ENCODE peak calls at places on chromosomes 1 and 21, in eight cellular contexts. R is fibroblast of lung, H is lung, X is K562, G is cardiac fibroblast, Y is endothelial cell, C is Calu3, S is GM12865. Q is an unnamed sample.

GRCh38 chr1:9196129-9197040 is 38.2 kb upstream of the H6PD start:
- DNase-seq in X (peak), H (peak), G (peak), C (peak), R (peak), Y (peak), S (peak), Q (peak)

GRCh38 chr1:47816325-47817071 is 180.7 kb downstream of the TRABD2B start:
- DNase-seq in H (no peak), S (no peak), G (no peak), C (no peak), X (no peak), Y (no peak), R (no peak), Q (no peak)

GRCh38 chr1:108079550-108079949 is 114.6 kb upstream of the VAV3 start:
- DNase-seq in Y (peak), H (no peak), X (peak), C (no peak), S (peak), R (no peak), G (no peak), Q (no peak)

GRCh38 chr1:162108426-162108825 is 38.9 kb downstream of the NOS1AP start:
- DNase-seq in G (no peak), R (no peak), H (no peak), S (no peak), X (no peak), C (no peak), Y (no peak), Q (no peak)

GRCh38 chr21:46250146-46250725 is 21.7 kb upstream of the LSS start:
- DNase-seq in Y (no peak), R (no peak), S (peak), H (no peak), X (no peak), G (peak), C (no peak), Q (no peak)

GRCh38 chr1:44276006-44276405 is 62.7 kb downstream of the DMAP1 start:
- DNase-seq in H (no peak), S (no peak), R (peak), Y (no peak), G (peak), X (no peak), C (no peak), Q (peak)

GRCh38 chr1:30475201-30475600 is 248.2 kb downstream of the MATN1 start:
- DNase-seq in H (no peak), X (no peak), Y (no peak), G (no peak), C (no peak), S (no peak), R (no peak), Q (no peak)

GRCh38 chr1:50793521-50793920 is 166.5 kb downstream of the FAF1 start:
- DNase-seq in C (no peak), Y (no peak), G (no peak), S (no peak), H (no peak), R (no peak), X (no peak), Q (no peak)

GRCh38 chr1:58898739-58899580 is 115.1 kb upstream of the JUN start:
- DNase-seq in S (no peak), C (no peak), Y (peak), X (peak), G (no peak), R (no peak), H (no peak), Q (no peak)

GRCh38 chr1:21622466-21623315 is 46.5 kb downstream of the RAP1GAP start:
- DNase-seq in S (no peak), H (no peak), C (peak), Y (peak), X (peak), R (no peak), G (no peak), Q (no peak)

GRCh38 chr1:40267767-40268187 is 9.7 kb downstream of the ZMPSTE24 start:
- DNase-seq in X (no peak), R (peak), G (peak), S (no peak), H (no peak), C (no peak), Y (no peak), Q (peak)

GRCh38 chr1:180248731-180249681 is 18.9 kb downstream of the LHX4 start:
- DNase-seq in C (peak), S (no peak), R (no peak), G (no peak), X (peak), Y (no peak), H (no peak), Q (no peak)

GRCh38 chr1:12130466-12131130 is 36.2 kb upstream of the TNFRSF1B start:
- DNase-seq in H (no peak), X (no peak), S (no peak), Y (no peak), G (no peak), R (no peak), C (no peak), Q (no peak)

GRCh38 chr1:31875636-31876236 is 59.9 kb upstream of the SPOCD1 start:
- DNase-seq in C (no peak), G (no peak), H (no peak), S (no peak), R (no peak), Y (no peak), X (no peak), Q (no peak)

GRCh38 chr21:42538479-42539275 is 25.0 kb downstream of the SLC37A1 start:
- DNase-seq in C (no peak), G (no peak), R (no peak), Y (no peak), S (no peak), H (no peak), X (no peak), Q (no peak)

GRCh38 chr1:12553963-12554362 is 64.0 kb downstream of the DHRS3 start:
- DNase-seq in C (no peak), G (peak), S (no peak), R (no peak), Y (no peak), H (no peak), X (peak), Q (no peak)

GRCh38 chr1:243818978-243819377 is 31.1 kb downstream of the AKT3 start:
- DNase-seq in R (no peak), X (no peak), C (no peak), Y (no peak), H (no peak), G (peak), S (no peak), Q (no peak)

GRCh38 chr1:158285756-158286241 is 3.9 kb upstream of the CD1C start:
- DNase-seq in C (peak), H (peak), S (peak), G (no peak), Y (no peak), X (no peak), R (no peak), Q (no peak)

GRCh38 chr1:116824631-116825399 is 70.6 kb downstream of the CD2 start:
- DNase-seq in X (no peak), H (no peak), Y (no peak), S (no peak), G (peak), R (peak), C (no peak), Q (no peak)

GRCh38 chr1:20216574-20216973 is 30.3 kb upstream of the PLA2G2C start:
- DNase-seq in G (peak), X (peak), S (peak), Y (no peak), C (no peak), H (no peak), R (no peak), Q (peak)

GRCh38 chr1:104706631-104707147 is 957.0 kb downstream of the AMY1C start:
- DNase-seq in G (peak), X (peak), R (no peak), H (no peak), Y (no peak), C (no peak), S (peak), Q (no peak)

GRCh38 chr1:230849451-230850194 is 18.7 kb downstream of the C1orf198 start:
- DNase-seq in Y (no peak), H (peak), S (no peak), R (peak), G (peak), X (no peak), C (no peak), Q (peak)

GRCh38 chr21:34116569-34116968 is 43.2 kb downstream of the MRPS6 start:
- DNase-seq in Y (no peak), H (no peak), X (no peak), S (no peak), C (no peak), G (no peak), R (no peak), Q (no peak)
- TF ChIP-seq CTCF in Y (no peak), H (no peak), X (no peak), S (no peak), C (no peak), G (no peak), R (no peak), Q (no peak)

GRCh38 chr1:99963041-99963795 is 6.6 kb upstream of the SLC35A3 start:
- DNase-seq in C (no peak), R (peak), G (peak), H (no peak), S (no peak), Y (no peak), X (no peak), Q (peak)
- TF ChIP-seq CTCF in C (no peak), R (no peak), G (no peak), H (no peak), S (no peak), Y (no peak), X (no peak), Q (no peak)

DNA sequence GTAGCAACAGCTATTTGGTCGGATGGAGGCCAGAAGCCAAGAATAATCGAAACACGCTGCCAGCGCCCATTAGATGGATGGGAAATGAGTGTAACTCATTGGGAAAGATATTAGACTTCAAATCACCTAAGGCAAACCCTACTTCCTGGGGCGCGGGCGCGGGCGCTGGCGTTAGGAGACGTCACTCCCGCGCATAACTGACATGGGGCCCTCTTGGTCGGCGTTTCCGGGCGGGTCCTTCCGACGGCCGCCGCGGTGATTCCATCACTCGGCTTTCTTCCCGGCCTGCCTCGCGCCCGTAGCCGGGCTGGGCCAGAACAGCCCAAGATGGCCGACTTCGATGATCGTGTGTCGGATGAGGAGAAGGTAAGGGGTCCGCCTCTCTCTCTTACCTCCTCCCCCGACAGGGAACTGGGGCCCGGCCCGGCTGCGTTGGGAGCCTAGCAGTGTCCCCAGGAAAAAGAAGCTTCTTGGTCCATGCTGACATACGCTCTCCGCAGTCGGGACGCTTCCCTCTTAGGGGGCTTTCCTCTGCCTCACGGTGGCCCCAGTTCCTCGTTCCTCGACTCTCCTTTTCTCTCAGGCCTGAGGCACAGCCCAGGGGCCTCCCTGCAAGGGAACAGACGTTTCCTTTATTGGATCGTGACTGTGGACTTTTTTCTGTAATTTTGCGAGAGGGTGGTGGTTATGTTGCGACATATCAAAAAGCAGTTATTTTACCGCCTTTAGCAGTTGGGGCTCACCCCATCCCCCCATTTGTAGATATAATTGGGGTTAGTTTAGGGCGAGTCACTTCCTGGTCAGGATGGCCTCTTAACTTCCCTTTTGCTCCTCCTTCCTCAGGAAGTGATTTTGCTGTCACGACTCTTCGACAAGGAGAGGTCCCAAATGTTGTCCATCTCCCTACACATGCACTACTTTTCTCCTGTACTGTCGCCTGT is at the start of gene CAPZA1:
- DNase-seq in X (peak), H (peak), R (peak), C (peak), G (peak), S (peak), Y (peak), Q (peak)
- TF ChIP-seq CTCF in X (no peak), H (no peak), R (no peak), C (no peak), G (no peak), S (no peak), Y (no peak), Q (no peak)

DNA sequence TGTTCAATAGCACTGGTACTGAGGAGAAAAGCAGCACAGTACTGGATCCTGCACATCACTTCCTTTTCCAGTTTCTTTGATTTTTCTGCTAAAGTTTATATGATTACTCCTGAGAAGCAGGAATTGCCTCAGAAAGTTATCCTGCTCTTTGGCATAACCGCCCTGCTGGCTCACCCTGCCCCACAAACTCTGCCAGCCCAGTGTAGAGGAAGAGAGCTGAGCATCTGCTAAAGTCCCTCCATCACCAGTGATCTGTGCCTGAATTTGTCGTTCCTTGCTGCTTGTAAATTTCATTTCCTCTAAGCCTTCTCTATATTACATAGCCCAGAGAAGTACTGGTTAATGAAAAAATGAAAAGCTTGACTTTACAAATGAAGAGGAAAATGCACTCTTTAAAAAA is 87.0 kb upstream of the C1orf21 start:
- DNase-seq in X (no peak), R (no peak), C (no peak), S (no peak), G (no peak), H (no peak), Y (no peak), Q (no peak)
- TF ChIP-seq CTCF in X (no peak), R (no peak), C (no peak), S (no peak), G (no peak), H (no peak), Y (no peak), Q (no peak)

DNA sequence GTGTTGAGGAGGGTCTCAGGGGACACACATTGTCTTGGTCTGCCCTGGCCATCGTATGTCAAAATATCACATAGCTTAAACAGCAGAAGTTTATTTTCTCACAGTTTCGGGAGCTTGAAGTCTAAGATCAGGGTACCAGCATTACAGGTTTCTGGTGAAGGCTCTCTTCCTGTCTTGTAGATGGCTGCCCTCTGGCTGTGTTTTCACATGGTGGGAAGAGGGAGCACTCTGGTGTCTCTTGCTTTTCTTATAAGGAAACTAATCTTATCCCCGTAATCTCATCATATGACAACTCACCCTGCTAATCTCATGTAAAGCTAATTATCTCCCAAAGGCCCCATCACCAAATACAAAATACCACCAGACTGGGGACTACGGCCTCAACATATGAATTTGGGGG is 246.9 kb upstream of the ST6GALNAC5 start:
- DNase-seq in C (no peak), Y (no peak), S (no peak), X (no peak), H (no peak), R (no peak), G (no peak), Q (no peak)
- TF ChIP-seq CTCF in C (no peak), Y (no peak), S (no peak), X (no peak), H (no peak), R (no peak), G (no peak), Q (no peak)

GRCh38 chr1:115477071-115477470 is 139.0 kb upstream of the NGF start:
- DNase-seq in R (no peak), Y (no peak), H (no peak), S (no peak), X (no peak), C (no peak), G (no peak), Q (no peak)

GRCh38 chr1:115478933-115479551 is 141.0 kb upstream of the NGF start:
- DNase-seq in S (no peak), G (no peak), X (no peak), H (no peak), R (no peak), Y (no peak), C (no peak), Q (no peak)

GRCh38 chr1:115475901-115476300 is 137.9 kb upstream of the NGF start:
- DNase-seq in X (no peak), Y (no peak), G (no peak), S (no peak), R (no peak), H (no peak), C (no peak), Q (no peak)

GRCh38 chr1:115475252-115475651 is 137.2 kb upstream of the NGF start:
- DNase-seq in S (no peak), R (no peak), Y (no peak), G (no peak), C (no peak), H (no peak), X (no peak), Q (no peak)

GRCh38 chr1:115476616-115477015 is 138.6 kb upstream of the NGF start:
- DNase-seq in X (peak), G (no peak), Y (no peak), R (no peak), S (no peak), H (no peak), C (no peak), Q (peak)
- TF ChIP-seq CTCF in X (peak), G (no peak), Y (no peak), R (no peak), S (no peak), H (no peak), C (no peak), Q (peak)

GRCh38 chr1:212479188-212479587 is 46.5 kb downstream of the NENF start:
- DNase-seq in H (no peak), R (no peak), G (no peak), C (no peak), X (no peak), Y (no peak), S (no peak), Q (no peak)

GRCh38 chr1:212482352-212483153 is 49.8 kb downstream of the NENF start:
- DNase-seq in R (peak), C (no peak), H (no peak), X (no peak), G (peak), S (no peak), Y (no peak), Q (peak)

GRCh38 chr1:212483154-212483505 is 50.4 kb downstream of the NENF start:
- DNase-seq in X (no peak), C (no peak), G (no peak), R (no peak), Y (no peak), S (no peak), H (no peak), Q (no peak)

GRCh38 chr1:212482006-212482351 is 49.3 kb downstream of the NENF start:
- DNase-seq in C (no peak), H (no peak), R (no peak), G (no peak), S (no peak), Y (no peak), X (no peak), Q (no peak)

DNA sequence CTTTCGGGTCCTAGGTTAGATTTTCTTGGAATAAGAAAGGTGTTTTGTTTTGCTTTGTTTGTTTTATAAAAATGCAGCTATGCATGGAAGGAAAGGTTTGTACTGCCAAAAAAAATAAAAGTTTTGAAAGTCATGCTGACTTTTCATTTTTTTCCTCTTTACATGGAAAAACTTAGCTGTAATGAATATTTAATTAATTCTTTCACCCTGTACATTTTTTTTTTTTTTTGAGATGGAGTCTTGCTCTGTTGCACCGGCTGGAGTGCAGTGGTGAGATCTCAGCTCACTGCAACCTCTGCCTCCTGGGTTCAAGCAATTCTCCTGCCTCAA is 48.7 kb downstream of the NENF start:
- DNase-seq in G (peak), Y (no peak), R (no peak), X (no peak), C (no peak), S (no peak), H (no peak), Q (no peak)
- TF ChIP-seq CTCF in G (no peak), Y (no peak), R (no peak), X (no peak), C (no peak), S (no peak), H (no peak), Q (no peak)

DNA sequence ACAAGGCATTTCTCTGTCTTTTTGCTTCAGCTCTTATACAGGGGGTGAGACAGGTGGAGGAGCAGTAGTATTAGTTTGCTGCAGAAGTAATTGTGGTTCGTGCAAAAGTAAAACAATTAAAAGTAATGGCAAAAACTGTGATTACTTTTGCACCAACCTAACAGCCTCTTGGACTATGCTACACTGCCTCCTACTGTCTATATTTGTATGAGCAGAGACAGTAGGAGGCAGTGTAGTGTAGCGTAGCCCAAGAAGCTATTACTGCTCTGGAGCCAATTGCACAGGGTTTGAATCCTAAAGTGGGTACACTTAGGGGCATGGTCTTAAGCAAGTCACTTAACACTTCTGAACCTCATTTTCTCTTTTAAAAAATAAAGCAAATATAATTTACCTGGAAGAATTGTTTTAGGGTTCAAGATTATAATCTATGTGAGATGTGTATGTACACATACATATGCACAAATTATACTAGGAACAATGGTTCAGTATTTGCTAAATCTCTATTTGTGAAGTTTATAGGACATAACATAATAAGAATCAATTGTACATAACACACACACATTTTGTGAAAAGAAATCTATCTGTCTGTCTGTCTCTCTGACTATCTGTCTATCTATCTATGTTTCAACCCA is 103.8 kb downstream of the BRINP3 start:
- DNase-seq in S (peak), G (peak), Y (peak), X (no peak), R (peak), C (peak), H (no peak), Q (no peak)
- TF ChIP-seq CTCF in S (peak), G (peak), Y (peak), X (peak), R (peak), C (peak), H (no peak), Q (no peak)